ENCODE peak calls at places on chromosomes 11 and 22, in four cellular contexts. U is SK-N-SH, P is mucosa of gallbladder, C is BJ. D is an unnamed sample.

GRCh38 chr11:46492540-46492939 is 101.0 kb upstream of the CHRM4 start:
- DNase-seq in U (no peak), P (no peak), C (peak; percentile 28), D (no peak)

GRCh38 chr11:7046474-7046873 is 26.2 kb downstream of the NLRP14 start:
- DNase-seq in U (no peak), P (no peak), C (peak; percentile 19), D (no peak)

GRCh38 chr11:68904458-68904847 is 762 bp downstream of the IGHMBP2 start:
- DNase-seq in U (peak; percentile 66), P (no peak), C (no peak), D (no peak)

GRCh38 chr11:75319035-75319877 is 32.2 kb downstream of the ARRB1 start:
- DNase-seq in U (no peak), P (peak; percentile 52), C (no peak), D (no peak)

GRCh38 chr22:28813772-28814518 is 13.6 kb upstream of the XBP1 start:
- DNase-seq in U (no peak), P (peak; percentile 81), C (no peak), D (no peak)

GRCh38 chr11:75200051-75200450 is 40.5 kb upstream of the TPBGL start:
- DNase-seq in U (no peak), P (peak; percentile 17), C (no peak), D (no peak)

GRCh38 chr22:50526849-50527801 is 1.7 kb upstream of the SCO2 start:
- DNase-seq in U (peak; percentile 77), P (no peak), C (no peak), D (no peak)

GRCh38 chr11:125433454-125434121 is 62.5 kb downstream of the FEZ1 start:
- DNase-seq in U (peak; percentile 69), P (peak; percentile 20), C (no peak), D (no peak)

GRCh38 chr11:368414-369335 is 624 bp upstream of the B4GALNT4 start:
- DNase-seq in U (peak; percentile 67), P (no peak), C (no peak), D (no peak)

GRCh38 chr11:73493838-73494598 is 103.9 kb downstream of the FAM168A start:
- DNase-seq in U (no peak), P (no peak), C (peak; percentile 31), D (peak; percentile 5)

GRCh38 chr11:121067912-121068652 is 33.0 kb upstream of the TECTA start:
- DNase-seq in U (peak; percentile 45), P (no peak), C (no peak), D (no peak)

GRCh38 chr22:46569055-46569847 is 31.8 kb upstream of the CELSR1 start:
- DNase-seq in U (no peak), P (no peak), C (no peak), D (no peak)

GRCh38 chr11:97756571-97757335 is 1264.0 kb upstream of the CNTN5 start:
- DNase-seq in U (no peak), P (no peak), C (no peak), D (no peak)

GRCh38 chr11:119726585-119727522 is 2.1 kb downstream of the NECTIN1 start:
- DNase-seq in U (no peak), P (no peak), C (no peak), D (no peak)

GRCh38 chr11:57357827-57358226 is 19.7 kb downstream of the P2RX3 start:
- DNase-seq in U (no peak), P (no peak), C (no peak), D (no peak)

GRCh38 chr11:2898366-2899079 is 12.9 kb upstream of the CDKN1C start:
- DNase-seq in U (no peak), P (peak; percentile 80), C (no peak), D (no peak)

GRCh38 chr11:69385466-69385820 is 91.5 kb downstream of the MYEOV start:
- DNase-seq in U (no peak), P (no peak), C (no peak), D (no peak)